ENCODE peak calls at places on chromosomes 4 and X, in nine cellular contexts. G is neural progenitor cell, T is endodermal cell, O is kidney epithelial cell, S is A549, N is heart left ventricle, A is left lung, J is suprapubic skin, U is foreskin fibroblast. Y is an unnamed sample.

GRCh38 chr4:182918044-182918607 is 940 bp upstream of the DCTD start:
- DNase-seq in S (no peak), T (no peak), J (no peak), G (no peak), U (no peak), N (no peak), O (no peak), A (no peak), Y (no peak)

GRCh38 chr4:7876096-7876993 is 63.3 kb downstream of the AFAP1 start:
- DNase-seq in U (peak), N (no peak), J (no peak), G (peak), T (peak), O (no peak), S (peak), A (no peak), Y (no peak)

GRCh38 chr4:74539043-74539790 is 94.3 kb downstream of the AREG start:
- DNase-seq in A (no peak), T (no peak), O (peak), J (no peak), U (peak), S (peak), G (no peak), N (no peak), Y (no peak)

GRCh38 chrX:50697691-50698090 is 116.3 kb downstream of the SHROOM4 start:
- DNase-seq in T (no peak), N (no peak), O (peak), A (no peak), S (no peak), J (no peak), U (peak), G (no peak), Y (peak)

GRCh38 chrX:12721042-12721441 is 70.2 kb upstream of the PRPS2 start:
- DNase-seq in N (no peak), O (no peak), G (peak), J (no peak), T (peak), S (peak), A (no peak), U (no peak), Y (no peak)

GRCh38 chr4:139866270-139866962 is 200.8 kb downstream of the MGST2 start:
- DNase-seq in J (no peak), A (no peak), N (no peak), T (no peak), U (no peak), S (no peak), O (no peak), G (no peak), Y (no peak)

GRCh38 chr4:101806914-101807313 is 16.4 kb downstream of the BANK1 start:
- DNase-seq in G (no peak), J (no peak), O (peak), T (no peak), U (no peak), N (no peak), A (no peak), S (peak), Y (no peak)

GRCh38 chrX:2561461-2561860 is 60.7 kb upstream of the DHRSX start:
- DNase-seq in J (no peak), N (no peak), T (no peak), S (no peak), O (no peak), A (no peak), G (no peak), U (no peak), Y (no peak)

GRCh38 chrX:152896450-152896849 is 1.4 kb upstream of the ZNF185 start:
- DNase-seq in S (peak), J (no peak), A (no peak), G (no peak), T (no peak), N (no peak), U (peak), O (no peak), Y (no peak)

GRCh38 chrX:132651411-132652086 is 162.7 kb upstream of the MBNL3 start:
- DNase-seq in U (peak), S (no peak), J (no peak), G (no peak), O (no peak), T (peak), N (no peak), A (no peak), Y (peak)

GRCh38 chrX:35098419-35098818 is 155.8 kb downstream of the FAM47B start:
- DNase-seq in T (no peak), J (no peak), U (peak), O (no peak), S (no peak), N (no peak), A (no peak), G (no peak), Y (no peak)

GRCh38 chr4:117085185-117085701 is at the start of gene TRAM1L1:
- DNase-seq in N (peak), S (peak), U (peak), A (peak), J (peak), G (peak), T (peak), O (peak), Y (peak)

GRCh38 chrX:46257451-46257879 is 287.8 kb downstream of the ZNF674 start:
- DNase-seq in S (no peak), J (no peak), U (peak), A (no peak), N (no peak), T (no peak), O (no peak), G (no peak), Y (no peak)

GRCh38 chr4:13599159-13599558 is 28.4 kb downstream of the BOD1L1 start:
- DNase-seq in S (no peak), T (peak), A (no peak), G (peak), O (peak), J (no peak), U (no peak), N (no peak), Y (no peak)

GRCh38 chr4:153651961-153652784 is 31.9 kb upstream of the TLR2 start:
- DNase-seq in T (no peak), S (no peak), O (no peak), U (peak), J (no peak), A (no peak), N (no peak), G (no peak), Y (no peak)
- TF ChIP-seq CTCF in T (no peak), S (no peak), O (no peak), U (no peak), J (no peak), A (no peak), N (no peak), G (no peak), Y (no peak)

DNA sequence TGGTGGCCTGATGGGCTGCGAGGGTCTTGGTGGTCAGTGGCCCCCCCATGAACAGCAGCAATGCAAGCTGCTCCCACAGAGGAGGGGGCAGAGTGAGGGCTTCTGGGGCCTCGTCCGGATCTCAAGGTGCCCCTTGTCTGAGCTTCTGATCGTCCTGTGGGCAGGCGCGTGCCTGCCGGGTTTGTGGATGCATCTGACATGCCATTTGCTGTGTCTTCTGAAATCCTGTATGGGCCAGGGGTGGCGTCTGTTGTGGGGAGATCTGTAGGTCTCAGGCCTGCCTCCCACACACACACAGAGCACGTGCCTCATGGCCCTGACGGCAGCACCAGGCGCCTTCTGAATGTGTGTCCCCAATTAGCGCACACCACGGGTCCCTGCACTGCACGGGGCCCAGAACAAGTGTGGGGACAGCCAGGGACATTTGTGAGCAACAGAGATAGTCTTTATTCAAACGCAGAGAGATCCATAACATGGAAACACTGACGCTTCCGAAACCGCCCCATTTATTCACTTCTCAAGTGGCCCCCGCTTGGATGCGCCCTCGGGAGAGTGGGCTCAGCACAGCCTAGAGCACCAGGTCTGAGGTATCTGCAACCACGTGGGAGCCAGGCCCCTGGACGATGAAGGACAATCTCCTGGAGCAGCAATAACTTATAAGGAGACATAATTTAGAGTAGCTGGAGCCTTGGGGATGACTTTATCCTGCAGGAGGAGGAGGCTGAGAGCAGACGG is 5.7 kb downstream of the SPON2 start:
- DNase-seq in G (no peak), A (peak), T (no peak), S (no peak), J (peak), O (no peak), N (no peak), U (peak), Y (no peak)
- H3K4me3 ChIP-seq in G (peak), A (peak), T (peak), S (no peak), J (peak), O (no peak), N (peak), U (no peak), Y (no peak)

GRCh38 chrX:26631385-26631784 is 415.4 kb downstream of the MAGEB5 start:
- DNase-seq in S (no peak), J (no peak), N (no peak), U (no peak), G (no peak), T (no peak), O (no peak), A (no peak), Y (no peak)
- TF ChIP-seq CTCF in S (no peak), J (no peak), N (no peak), U (no peak), G (no peak), T (no peak), O (no peak), A (no peak), Y (no peak)

GRCh38 chr4:64250061-64250460 is 159.2 kb downstream of the TECRL start:
- DNase-seq in T (no peak), S (no peak), G (no peak), A (no peak), O (no peak), N (no peak), J (no peak), U (no peak), Y (no peak)
- H3K4me3 ChIP-seq in T (no peak), S (no peak), G (no peak), A (no peak), O (no peak), N (no peak), J (no peak), U (no peak), Y (no peak)

GRCh38 chr4:105992641-105993305 is 97.5 kb downstream of the NPNT start:
- DNase-seq in U (no peak), T (no peak), O (peak), S (no peak), A (no peak), J (no peak), G (no peak), N (no peak), Y (no peak)

GRCh38 chr4:105996845-105997244 is 101.6 kb downstream of the NPNT start:
- DNase-seq in G (no peak), J (no peak), U (no peak), O (no peak), S (no peak), A (no peak), T (no peak), N (no peak), Y (no peak)

GRCh38 chr4:105991726-105992125 is 96.5 kb downstream of the NPNT start:
- DNase-seq in A (no peak), O (no peak), J (no peak), N (no peak), U (no peak), G (no peak), S (no peak), T (no peak), Y (no peak)

GRCh38 chr4:105994061-105994460 is 98.8 kb downstream of the NPNT start:
- DNase-seq in O (no peak), G (no peak), A (no peak), J (no peak), T (no peak), N (no peak), U (peak), S (no peak), Y (no peak)

GRCh38 chr4:105994841-105995240 is 99.6 kb downstream of the NPNT start:
- DNase-seq in T (no peak), J (no peak), G (no peak), A (no peak), O (no peak), U (no peak), N (no peak), S (no peak), Y (no peak)
- TF ChIP-seq CTCF in T (no peak), J (no peak), G (no peak), A (no peak), O (no peak), U (no peak), N (no peak), S (no peak), Y (no peak)